ENCODE peak calls at places on chromosomes 5 and 9, in seven cellular contexts. Q, K, C, P, Y, D and U are unnamed samples.
A peak's percentile ranks its signal among the peaks of the same experiment; 100 is the strongest.

GRCh38 chr5:34563951-34564705 is 92.0 kb upstream of the RAI14 start:
- DNase-seq in D (no peak), P (no peak), Y (no peak), C (peak; percentile 70), Q (no peak), K (no peak), U (no peak)

GRCh38 chr9:123990427-123990826 is 21.1 kb upstream of the LHX2 start:
- DNase-seq in Y (no peak), K (no peak), D (no peak), P (no peak), C (no peak), Q (no peak), U (no peak)

GRCh38 chr9:135748676-135749075 is 46.7 kb downstream of the KCNT1 start:
- DNase-seq in Q (no peak), P (no peak), Y (no peak), D (no peak), C (no peak), K (no peak), U (no peak)

GRCh38 chr5:73437126-73438047 is 11.2 kb downstream of the FOXD1 start:
- DNase-seq in C (no peak), K (peak; percentile 45), Y (no peak), D (no peak), P (no peak), Q (peak; percentile 69), U (peak; percentile 79)

GRCh38 chr9:124000784-124001444 is 10.7 kb upstream of the LHX2 start:
- DNase-seq in Q (no peak), C (no peak), Y (no peak), P (no peak), D (no peak), K (no peak), U (no peak)

GRCh38 chr5:132013006-132013689 is 1.7 kb upstream of the ACSL6 start:
- DNase-seq in D (no peak), C (peak; percentile 36), Q (no peak), Y (no peak), P (no peak), K (no peak), U (no peak)

GRCh38 chr5:140261403-140262171 is 41.3 kb downstream of the PFDN1 start:
- DNase-seq in P (peak; percentile 23), D (no peak), Q (no peak), K (no peak), Y (no peak), C (peak; percentile 95), U (peak; percentile 57)

GRCh38 chr9:77944556-77945261 is 86.9 kb downstream of the GNAQ start:
- DNase-seq in K (no peak), C (no peak), Y (no peak), Q (no peak), P (no peak), D (no peak), U (no peak)

GRCh38 chr5:58074222-58074621 is 385.7 kb downstream of the PLK2 start:
- DNase-seq in P (no peak), Q (no peak), C (no peak), D (no peak), Y (no peak), K (no peak), U (no peak)

GRCh38 chr5:61631438-61631941 is 299.4 kb downstream of the ZSWIM6 start:
- DNase-seq in C (peak; percentile 69), Y (no peak), K (peak; percentile 26), D (no peak), P (no peak), Q (no peak), U (no peak)

GRCh38 chr5:30279237-30279636 is 914.2 kb upstream of the CDH6 start:
- DNase-seq in Q (no peak), Y (no peak), C (no peak), D (no peak), K (no peak), P (no peak), U (no peak)

GRCh38 chr5:150218693-150219035 is 28.8 kb downstream of the SLC6A7 start:
- DNase-seq in P (no peak), K (no peak), Y (no peak), D (no peak), C (no peak), Q (no peak), U (no peak)

GRCh38 chr5:150120062-150120441 is 33.7 kb upstream of the CSF1R start:
- DNase-seq in D (peak; percentile 43), K (no peak), Q (no peak), P (no peak), C (no peak), Y (no peak), U (no peak)

GRCh38 chr5:102654559-102655354 is 100.3 kb upstream of the PAM start:
- DNase-seq in D (no peak), P (no peak), K (no peak), C (no peak), Y (no peak), Q (peak; percentile 14), U (no peak)

GRCh38 chr5:33370135-33370472 is 70.7 kb upstream of the TARS1 start:
- DNase-seq in Y (no peak), C (no peak), D (no peak), Q (no peak), K (no peak), P (no peak), U (no peak)

GRCh38 chr5:14775857-14776256 is 95.7 kb downstream of the ANKH start:
- DNase-seq in P (no peak), Q (no peak), C (no peak), D (no peak), Y (no peak), K (no peak), U (no peak)

GRCh38 chr9:87529666-87530065 is 32.0 kb downstream of the DAPK1 start:
- DNase-seq in Q (no peak), P (no peak), C (no peak), K (no peak), Y (no peak), D (no peak), U (no peak)

GRCh38 chr5:65588694-65589093 is 25.6 kb downstream of the PPWD1 start:
- DNase-seq in D (no peak), Q (no peak), Y (no peak), P (no peak), K (no peak), C (no peak), U (no peak)

GRCh38 chr5:55604611-55605067 is 69.9 kb upstream of the PLPP1 start:
- DNase-seq in Q (no peak), D (no peak), C (no peak), K (no peak), P (no peak), Y (no peak), U (no peak)

GRCh38 chr9:123544007-123544827 is 188.2 kb downstream of the CRB2 start:
- DNase-seq in P (no peak), Q (peak; percentile 64), C (peak; percentile 62), K (peak; percentile 37), D (no peak), Y (no peak), U (no peak)

GRCh38 chr9:130311774-130312140 is 46.2 kb downstream of the HMCN2 start:
- DNase-seq in C (no peak), Y (no peak), K (no peak), D (no peak), P (no peak), Q (no peak), U (no peak)

GRCh38 chr9:93303258-93303771 is 119.4 kb downstream of the WNK2 start:
- DNase-seq in Y (no peak), C (peak; percentile 44), K (no peak), P (no peak), Q (peak; percentile 24), D (peak; percentile 25), U (peak; percentile 46)

GRCh38 chr5:1172670-1173404 is 28.6 kb upstream of the SLC6A19 start:
- DNase-seq in Y (no peak), P (no peak), D (no peak), Q (no peak), C (no peak), K (no peak), U (no peak)

GRCh38 chr5:66587771-66588170 is 8.4 kb upstream of the MAST4 start:
- DNase-seq in P (no peak), Q (no peak), K (no peak), C (no peak), D (no peak), Y (no peak), U (no peak)

GRCh38 chr5:135158982-135159381 is 125.0 kb upstream of the PITX1 start:
- DNase-seq in C (no peak), P (no peak), K (no peak), Q (no peak), D (no peak), Y (no peak), U (no peak)

GRCh38 chr5:175060264-175060663 is 335.9 kb downstream of the MSX2 start:
- DNase-seq in K (no peak), D (no peak), Y (no peak), Q (peak; percentile 19), C (no peak), P (no peak), U (no peak)